ENCODE peak calls at places on chromosome 9, in five cellular contexts. S, B, G, K and E are unnamed samples.

GRCh38 chr9:99039388-99040182 is 65.3 kb upstream of the TGFBR1 start:
- DNase-seq in S (no peak), B (no peak), G (no peak), K (no peak), E (no peak)

GRCh38 chr9:806285-807156 is 35.0 kb upstream of the DMRT1 start:
- DNase-seq in S (no peak), B (peak), G (no peak), K (no peak), E (no peak)

GRCh38 chr9:4489919-4490704 is at the start of gene SLC1A1:
- DNase-seq in S (peak), B (no peak), G (no peak), K (peak), E (peak)

GRCh38 chr9:128819716-128820664 is 1.7 kb downstream of the ENDOG start:
- DNase-seq in S (no peak), B (peak), G (peak), K (no peak), E (no peak)

GRCh38 chr9:120579139-120579749 is 723 bp downstream of the CDK5RAP2 start:
- DNase-seq in S (no peak), B (no peak), G (no peak), K (peak), E (no peak)

GRCh38 chr9:36337865-36338264 is 62.2 kb downstream of the RNF38 start:
- DNase-seq in S (no peak), B (no peak), G (no peak), K (no peak), E (no peak)

GRCh38 chr9:129649726-129650679 is 8.1 kb upstream of the ASB6 start:
- DNase-seq in S (no peak), B (no peak), G (no peak), K (no peak), E (no peak)

GRCh38 chr9:93621922-93622321 is 45.5 kb downstream of the PHF2 start:
- DNase-seq in S (no peak), B (no peak), G (no peak), K (no peak), E (no peak)

GRCh38 chr9:29078063-29078660 is 1504.9 kb upstream of the C9orf72 start:
- DNase-seq in S (no peak), B (no peak), G (no peak), K (no peak), E (no peak)

GRCh38 chr9:6955251-6955921 is 197.6 kb downstream of the KDM4C start:
- DNase-seq in S (no peak), B (no peak), G (no peak), K (no peak), E (no peak)

GRCh38 chr9:121987312-121987711 is 105.8 kb downstream of the TTLL11 start:
- DNase-seq in S (no peak), B (no peak), G (no peak), K (no peak), E (no peak)

GRCh38 chr9:79812099-79812498 is 240.3 kb downstream of the TLE4 start:
- DNase-seq in S (no peak), B (no peak), G (no peak), K (no peak), E (no peak)

GRCh38 chr9:112341741-112342140 is 8.3 kb upstream of the PTBP3 start:
- DNase-seq in S (no peak), B (no peak), G (no peak), K (no peak), E (no peak)

GRCh38 chr9:133513214-133514088 is 11.3 kb downstream of the MYMK start:
- DNase-seq in S (no peak), B (no peak), G (no peak), K (no peak), E (no peak)

GRCh38 chr9:19512432-19512831 is 103.6 kb downstream of the ACER2 start:
- DNase-seq in S (no peak), B (no peak), G (no peak), K (no peak), E (no peak)

GRCh38 chr9:8719833-8720486 is 920.4 kb upstream of the DMAC1 start:
- DNase-seq in S (no peak), B (no peak), G (no peak), K (no peak), E (no peak)

GRCh38 chr9:130283514-130284248 is 18.1 kb downstream of the HMCN2 start:
- DNase-seq in S (no peak), B (no peak), G (no peak), K (no peak), E (no peak)

GRCh38 chr9:8858250-8859161 is 1058.9 kb upstream of the DMAC1 start:
- DNase-seq in S (no peak), B (no peak), G (no peak), K (no peak), E (no peak)

GRCh38 chr9:37617837-37618236 is 25.4 kb upstream of the TOMM5 start:
- DNase-seq in S (no peak), B (peak), G (no peak), K (no peak), E (no peak)

GRCh38 chr9:36276840-36277239 is 18.6 kb upstream of the GNE start:
- DNase-seq in S (no peak), B (peak), G (no peak), K (no peak), E (no peak)

GRCh38 chr9:113310538-113310937 is 7.4 kb upstream of the RNF183 start:
- DNase-seq in S (no peak), B (no peak), G (no peak), K (no peak), E (no peak)

GRCh38 chr9:132365986-132366385 is 11.2 kb upstream of the SETX start:
- DNase-seq in S (no peak), B (no peak), G (no peak), K (no peak), E (no peak)

GRCh38 chr9:131405429-131405828 is 11.5 kb downstream of the PRRC2B start:
- DNase-seq in S (no peak), B (no peak), G (no peak), K (no peak), E (no peak)

GRCh38 chr9:135607401-135608293 is 31.7 kb downstream of the GLT6D1 start:
- DNase-seq in S (no peak), B (no peak), G (no peak), K (no peak), E (no peak)

GRCh38 chr9:105822814-105823213 is 128.5 kb downstream of the TMEM38B start:
- DNase-seq in S (no peak), B (no peak), G (no peak), K (peak), E (no peak)

GRCh38 chr9:84996049-84996448 is 326.5 kb downstream of the NTRK2 start:
- DNase-seq in S (no peak), B (no peak), G (no peak), K (no peak), E (no peak)

GRCh38 chr9:33452828-33453271 is 5.5 kb upstream of the AQP3 start:
- DNase-seq in S (peak), B (peak), G (no peak), K (peak), E (peak)

GRCh38 chr9:81303658-81304057 is 385.7 kb downstream of the TLE1 start:
- DNase-seq in S (no peak), B (no peak), G (no peak), K (no peak), E (no peak)

GRCh38 chr9:120767451-120767850 is 25.8 kb downstream of the FBXW2 start:
- DNase-seq in S (no peak), B (no peak), G (no peak), K (no peak), E (no peak)

GRCh38 chr9:88932766-88933165 is 58.5 kb upstream of the S1PR3 start:
- DNase-seq in S (no peak), B (no peak), G (no peak), K (no peak), E (no peak)